ENCODE peak calls at places on chromosomes 2 and 18, in six cellular contexts. M, I, W, J, H and G are unnamed samples.
A peak's percentile ranks its signal among the peaks of the same experiment; 100 is the strongest.

GRCh38 chr18:25898965-25899364 is 191.4 kb downstream of the SS18 start:
- DNase-seq in I (no peak), J (peak; percentile 19), M (no peak), H (no peak), W (no peak), G (no peak)

GRCh38 chr2:98903767-98904485 is 32.1 kb downstream of the CRACDL start:
- DNase-seq in W (no peak), I (no peak), M (no peak), J (no peak), H (no peak), G (no peak)

GRCh38 chr2:48292429-48292828 is 237.5 kb upstream of the STON1 start:
- DNase-seq in H (no peak), J (no peak), W (no peak), M (no peak), I (no peak), G (no peak)

GRCh38 chr2:10634495-10634894 is 55.3 kb downstream of the NOL10 start:
- DNase-seq in J (no peak), H (no peak), M (no peak), W (no peak), I (no peak), G (no peak)

GRCh38 chr2:88831792-88832248 is 140.3 kb downstream of the RPIA start:
- DNase-seq in M (no peak), H (peak; percentile 10), I (peak; percentile 1), J (peak; percentile 54), W (no peak), G (peak; percentile 56)

GRCh38 chr2:195480121-195480520 is 176.9 kb upstream of the SLC39A10 start:
- DNase-seq in H (no peak), J (no peak), I (no peak), W (no peak), M (no peak), G (no peak)

GRCh38 chr2:108253106-108253505 is 13.3 kb downstream of the SULT1C3 start:
- DNase-seq in H (no peak), M (no peak), I (no peak), J (no peak), W (no peak), G (peak; percentile 3)

GRCh38 chr2:143901185-143901842 is 618.6 kb downstream of the ZEB2 start:
- DNase-seq in M (no peak), I (peak; percentile 49), W (no peak), J (no peak), H (peak; percentile 69), G (peak; percentile 72)

GRCh38 chr18:75211002-75211621 is 515 bp downstream of the TSHZ1 start:
- DNase-seq in H (no peak), I (no peak), W (peak; percentile 59), J (no peak), M (no peak), G (no peak)

GRCh38 chr2:70570041-70570661 is 16.5 kb upstream of the TGFA start:
- DNase-seq in W (no peak), M (no peak), I (no peak), J (no peak), H (peak; percentile 69), G (peak; percentile 18)

GRCh38 chr2:102080451-102081054 is 62.0 kb upstream of the IL1R1 start:
- DNase-seq in I (no peak), M (no peak), H (no peak), J (no peak), W (no peak), G (peak; percentile 56)

DNA sequence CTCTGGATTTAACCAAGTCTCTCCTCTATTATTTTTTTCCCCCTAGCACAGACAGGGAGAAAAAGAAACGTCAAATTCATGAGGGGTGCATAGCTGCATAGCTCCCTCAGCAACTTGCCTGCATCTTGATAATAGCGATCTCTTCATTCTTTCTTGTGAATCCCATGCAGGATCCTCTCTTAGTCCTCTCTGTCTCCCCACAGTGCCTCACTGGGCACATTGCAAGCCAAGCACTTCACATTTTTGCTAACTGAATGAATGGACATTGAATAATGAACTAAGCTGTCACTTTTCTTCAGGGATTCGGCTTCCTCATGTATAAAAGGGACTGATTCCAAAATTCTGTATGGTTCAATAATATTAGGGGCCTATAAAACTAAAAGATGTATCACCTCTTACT is 2.9 kb upstream of the EPB41L3 start:
- DNase-seq in W (peak; percentile 72), I (no peak), M (no peak), J (peak; percentile 33), H (no peak), G (peak; percentile 76)
- TF ChIP-seq CTCF in W (peak; percentile 63), I (peak; percentile 67), M (peak; percentile 56), J (peak; percentile 42), H (no peak), G (peak; percentile 81)

GRCh38 chr2:201996681-201997254 is 36.9 kb upstream of the FZD7 start:
- DNase-seq in W (no peak), J (peak; percentile 69), M (no peak), I (no peak), H (no peak), G (no peak)
- H3K4me3 ChIP-seq in W (no peak overlapping the region), J (no peak overlapping the region), M (no peak overlapping the region), I (no peak overlapping the region), H (no peak overlapping the region), G (no peak overlapping the region)

GRCh38 chr18:11992096-11992785 is 10.9 kb downstream of the IMPA2 start:
- DNase-seq in H (no peak), I (no peak), M (no peak), W (no peak), J (no peak), G (no peak)
- TF ChIP-seq CTCF in H (no peak), I (no peak), M (no peak), W (no peak), J (no peak), G (no peak)

GRCh38 chr2:113757059-113757657 is 716 bp upstream of the SLC35F5 start:
- DNase-seq in M (no peak), I (no peak), W (no peak), J (no peak), H (peak; percentile 12), G (no peak)

GRCh38 chr2:113755690-113756063 is 765 bp downstream of the SLC35F5 start:
- DNase-seq in J (peak; percentile 22), H (no peak), M (no peak), I (no peak), W (peak; percentile 11), G (no peak)

GRCh38 chr2:113754989-113755689 is 1.3 kb downstream of the SLC35F5 start:
- DNase-seq in I (no peak), W (no peak), M (no peak), H (no peak), J (no peak), G (peak; percentile 22)

GRCh38 chr2:113756088-113757058 is at the start of gene SLC35F5:
- DNase-seq in J (peak; percentile 96), M (peak; percentile 41), H (peak; percentile 93), W (peak; percentile 96), I (peak; percentile 91), G (peak; percentile 90)

GRCh38 chr2:113754160-113754559 is 2.3 kb downstream of the SLC35F5 start:
- DNase-seq in M (no peak), H (no peak), W (no peak), I (no peak), J (no peak), G (no peak)
- H3K4me3 ChIP-seq in M (peak overlapping the region; percentile 93), H (peak overlapping the region; percentile 89), W (no peak overlapping the region), I (peak overlapping the region; percentile 89), J (peak overlapping the region; percentile 94), G (no peak overlapping the region)

GRCh38 chr18:48135436-48135966 is 205.0 kb upstream of the SMAD2 start:
- DNase-seq in I (no peak), J (no peak), H (no peak), W (no peak), M (no peak), G (no peak)
- TF ChIP-seq CTCF in I (no peak), J (no peak), H (no peak), W (no peak), M (no peak), G (no peak)